ENCODE peak calls at places on chromosomes 7 and 10, in seven cellular contexts. L is PC-3, F is hepatocyte, S is SK-N-SH, H is HCT116, I is MM.1S, K is OCI-LY7. Q is an unnamed sample.
A peak's percentile ranks its signal among the peaks of the same experiment; 100 is the strongest.

GRCh38 chr7:90747521-90747920 is 151.4 kb downstream of the CDK14 start:
- DNase-seq in L (no peak), F (no peak), S (no peak), H (no peak), I (no peak), K (no peak), Q (no peak)

GRCh38 chr10:21297525-21298383 is 227.7 kb downstream of the SKIDA1 start:
- DNase-seq in L (no peak), F (no peak), S (no peak), H (no peak), I (no peak), K (no peak), Q (no peak)

GRCh38 chr10:58299580-58299979 is 30.6 kb downstream of the CISD1 start:
- DNase-seq in L (peak; percentile 88), F (peak; percentile 79), S (peak; percentile 60), H (peak; percentile 38), I (peak; percentile 57), K (peak; percentile 70), Q (peak; percentile 85)

GRCh38 chr10:17386616-17387075 is 67.7 kb downstream of the ST8SIA6 start:
- DNase-seq in L (no peak), F (no peak), S (no peak), H (no peak), I (no peak), K (no peak), Q (peak; percentile 37)

GRCh38 chr10:75095631-75096030 is 15.8 kb upstream of the SAMD8 start:
- DNase-seq in L (no peak), F (no peak), S (no peak), H (no peak), I (no peak), K (no peak), Q (no peak)

GRCh38 chr10:86666538-86666937 is 1.8 kb upstream of the LDB3 start:
- DNase-seq in L (no peak), F (no peak), S (no peak), H (no peak), I (no peak), K (no peak), Q (no peak)

GRCh38 chr10:90884414-90884813 is 12.6 kb downstream of the RPP30 start:
- DNase-seq in L (peak; percentile 46), F (no peak), S (no peak), H (no peak), I (no peak), K (no peak), Q (no peak)

GRCh38 chr10:28089467-28089866 is 90.6 kb upstream of the ODAD2 start:
- DNase-seq in L (peak; percentile 81), F (no peak), S (no peak), H (peak; percentile 91), I (no peak), K (no peak), Q (no peak)

GRCh38 chr7:135923700-135924261 is 53.4 kb downstream of the MTPN start:
- DNase-seq in L (peak; percentile 85), F (no peak), S (no peak), H (peak; percentile 81), I (no peak), K (no peak), Q (no peak)

GRCh38 chr7:12674861-12675260 is 12.6 kb upstream of the ARL4A start:
- DNase-seq in L (peak; percentile 57), F (peak; percentile 46), S (peak; percentile 35), H (no peak), I (peak; percentile 76), K (peak; percentile 38), Q (peak; percentile 83)

GRCh38 chr7:151754142-151754590 is 122.7 kb downstream of the PRKAG2 start:
- DNase-seq in L (peak; percentile 96), F (peak; percentile 94), S (peak; percentile 85), H (peak; percentile 93), I (peak; percentile 18), K (peak; percentile 66), Q (peak; percentile 95)

GRCh38 chr7:2082357-2083038 is 150.2 kb downstream of the MAD1L1 start:
- DNase-seq in L (no peak), F (peak; percentile 73), S (peak; percentile 95), H (no peak), I (no peak), K (no peak), Q (no peak)

GRCh38 chr7:111140091-111140870 is 49.4 kb downstream of the LRRN3 start:
- DNase-seq in L (no peak), F (no peak), S (no peak), H (no peak), I (no peak), K (no peak), Q (no peak)

GRCh38 chr7:32259917-32260596 is 189.8 kb upstream of the PDE1C start:
- DNase-seq in L (no peak), F (no peak), S (no peak), H (no peak), I (no peak), K (no peak), Q (no peak)

GRCh38 chr7:36131026-36131425 is 22.0 kb upstream of the EEPD1 start:
- DNase-seq in L (no peak), F (no peak), S (no peak), H (no peak), I (no peak), K (no peak), Q (no peak)

GRCh38 chr10:85433248-85433647 is 933.3 kb downstream of the GRID1 start:
- DNase-seq in L (no peak), F (no peak), S (no peak), H (no peak), I (no peak), K (no peak), Q (no peak)

GRCh38 chr10:11355625-11356024 is 255.8 kb downstream of the USP6NL start:
- DNase-seq in L (no peak), F (no peak), S (no peak), H (no peak), I (no peak), K (no peak), Q (peak; percentile 34)

GRCh38 chr7:36775061-36775631 is 50.9 kb upstream of the AOAH start:
- DNase-seq in L (no peak), F (no peak), S (no peak), H (no peak), I (no peak), K (no peak), Q (no peak)

DNA sequence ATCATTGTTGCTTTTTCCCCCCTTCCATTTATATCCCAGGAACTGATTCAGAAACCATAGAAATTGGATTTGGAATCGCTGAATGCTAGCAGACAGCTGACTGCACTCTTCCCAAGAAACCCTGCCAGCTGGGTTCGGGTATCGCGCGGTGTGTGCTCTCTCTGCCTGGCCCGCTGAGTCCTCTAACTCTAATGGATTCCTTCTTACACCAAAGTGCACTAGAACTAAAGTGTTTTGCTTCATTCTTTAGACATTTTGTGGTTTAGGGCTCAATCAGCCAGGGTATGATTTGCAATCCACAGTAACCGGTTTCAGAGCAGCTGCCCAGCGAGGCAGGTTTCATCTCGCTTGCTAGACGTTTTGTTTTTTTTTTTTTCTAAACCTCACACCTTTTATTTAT is 92.2 kb downstream of the EGFR start:
- DNase-seq in L (no peak), F (no peak), S (no peak), H (no peak), I (peak; percentile 53), K (no peak), Q (no peak)
- TF ChIP-seq CTCF in L (no peak), F (no peak), S (no peak), H (no peak), I (no peak), K (no peak), Q (no peak)

DNA sequence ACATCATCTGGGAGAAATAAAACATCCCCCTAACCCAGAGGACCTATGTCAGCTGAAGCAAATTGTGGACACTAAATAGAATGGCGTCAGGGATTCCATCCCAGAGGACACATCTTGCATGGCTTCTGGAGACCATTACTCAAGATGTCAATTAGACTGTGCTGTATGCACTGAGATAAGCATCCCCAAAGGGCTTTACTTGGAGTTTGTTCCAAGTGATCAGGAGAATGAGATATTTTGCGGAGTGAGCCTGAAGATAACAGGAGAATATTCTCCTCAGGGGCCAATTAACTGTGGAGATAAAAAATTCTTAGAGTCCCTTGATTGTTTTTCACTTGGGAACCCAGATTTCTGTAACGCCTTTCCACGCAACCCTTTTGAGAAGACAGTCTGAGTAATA is 4.5 kb upstream of the OR2AE1 start:
- DNase-seq in L (no peak), F (no peak), S (no peak), H (no peak), I (no peak), K (no peak), Q (no peak)
- H3K9me2 ChIP-seq in L (no peaks in the 10 kb centered on the region), F (no peaks in the 10 kb centered on the region), S (no peaks in the 10 kb centered on the region), H (no peaks in the 10 kb centered on the region), I (no peaks in the 10 kb centered on the region), K (no peaks in the 10 kb centered on the region), Q (peaks cover 5% of the 10 kb centered on the region)

GRCh38 chr10:84196083-84196482 is 1.7 kb downstream of the CDHR1 start:
- DNase-seq in L (no peak), F (no peak), S (no peak), H (no peak), I (no peak), K (no peak), Q (no peak)

GRCh38 chr10:84195044-84195830 is 900 bp downstream of the CDHR1 start:
- DNase-seq in L (no peak), F (no peak), S (peak; percentile 47), H (no peak), I (no peak), K (no peak), Q (no peak)

GRCh38 chr10:84197643-84198042 is 3.3 kb downstream of the CDHR1 start:
- DNase-seq in L (no peak), F (no peak), S (no peak), H (no peak), I (no peak), K (no peak), Q (no peak)

GRCh38 chr10:84198206-84198915 is 4.0 kb downstream of the CDHR1 start:
- DNase-seq in L (no peak), F (no peak), S (no peak), H (no peak), I (no peak), K (no peak), Q (no peak)

GRCh38 chr10:84196941-84197340 is 2.6 kb downstream of the CDHR1 start:
- DNase-seq in L (no peak), F (no peak), S (no peak), H (no peak), I (no peak), K (no peak), Q (no peak)
- TF ChIP-seq EZH2phosphoT487 in L (no peak), F (no peak), S (no peak), H (no peak), I (no peak), K (no peak), Q (no peak)

DNA sequence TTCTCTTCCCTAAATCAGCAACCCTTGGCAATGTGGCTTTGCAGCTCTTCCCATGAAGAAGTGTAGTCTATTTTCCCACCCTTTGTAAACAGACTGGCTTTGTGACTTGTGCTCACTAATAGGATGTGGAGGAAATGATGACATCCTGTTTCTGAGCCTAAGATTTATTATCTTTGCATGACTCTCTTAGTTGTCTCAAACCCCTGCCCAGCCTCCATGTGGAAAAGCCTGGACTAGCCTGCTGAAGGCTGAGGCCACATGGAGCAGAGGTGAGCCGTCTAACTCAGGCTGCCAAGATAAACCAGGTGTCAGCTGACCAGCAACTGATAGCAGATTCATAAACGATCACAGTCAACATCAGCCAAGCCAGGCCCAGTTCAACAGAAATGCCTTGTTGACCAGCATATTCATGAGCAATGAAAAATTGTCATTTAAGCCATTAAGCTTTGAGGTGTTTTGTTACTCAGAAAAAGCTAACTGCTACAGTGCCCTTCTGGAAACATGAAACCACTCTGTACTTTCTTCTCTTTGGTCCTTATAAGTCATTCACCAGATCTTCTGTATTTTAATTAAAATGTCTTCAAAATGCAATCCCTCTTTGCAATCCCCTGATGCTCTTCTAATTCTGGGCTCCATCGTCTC is 586.3 kb upstream of the ANKRD30A start:
- DNase-seq in L (peak; percentile 100), F (peak; percentile 64), S (no peak), H (no peak), I (no peak), K (no peak), Q (no peak)
- TF ChIP-seq CTCF in L (peak; percentile 70), F (no peak), S (no peak), H (no peak), I (no peak), K (no peak), Q (no peak)

GRCh38 chr7:50339990-50340500 is 35.5 kb downstream of the IKZF1 start:
- DNase-seq in L (no peak), F (no peak), S (no peak), H (no peak), I (no peak), K (peak; percentile 76), Q (peak; percentile 10)
- H3K9me2 ChIP-seq in L (no peaks in the 10 kb centered on the region), F (no peaks in the 10 kb centered on the region), S (no peaks in the 10 kb centered on the region), H (no peaks in the 10 kb centered on the region), I (no peaks in the 10 kb centered on the region), K (no peaks in the 10 kb centered on the region), Q (no peaks in the 10 kb centered on the region)

Q was measured in GM23338.